ENCODE peak calls at places on chromosomes 13 and 19, in six cellular contexts. H is activated CD8-positive, alpha-beta memory T cell treated with anti-CD3 and anti-CD28 coated beads for 1 hour; E is Kasumi-1; V is anterior cingulate cortex; X is amniotic stem cell; D is substantia nigra. P is an unnamed sample.

GRCh38 chr13:59914556-59914955 is 249.2 kb downstream of the DIAPH3 start:
- DNase-seq in D (no peak), E (no peak), H (no peak), V (no peak), X (peak; percentile 8), P (no peak)

GRCh38 chr19:48877900-48878218 is 5.6 kb downstream of the PPP1R15A start:
- DNase-seq in D (no peak), X (no peak), H (no peak), E (no peak), V (no peak), P (no peak)

GRCh38 chr13:39452412-39452811 is 150.6 kb downstream of the LHFPL6 start:
- DNase-seq in X (no peak), D (no peak), E (no peak), H (no peak), V (no peak), P (no peak)

GRCh38 chr19:19613456-19613855 is 5.0 kb downstream of the PBX4 start:
- DNase-seq in X (no peak), D (no peak), E (no peak), H (no peak), V (no peak), P (no peak)

GRCh38 chr13:30510811-30511371 is 45.2 kb upstream of the HMGB1 start:
- DNase-seq in H (no peak), V (no peak), D (no peak), E (no peak), X (no peak), P (no peak)

GRCh38 chr19:54644056-54644455 is 13.8 kb downstream of the LILRB1 start:
- DNase-seq in X (no peak), V (no peak), E (no peak), D (no peak), H (no peak), P (no peak)

GRCh38 chr19:47719047-47719885 is 6.0 kb downstream of the EHD2 start:
- DNase-seq in H (no peak), E (no peak), D (no peak), V (peak; percentile 54), X (peak; percentile 95), P (peak; percentile 58)

GRCh38 chr13:109939105-109939504 is 152.7 kb upstream of the IRS2 start:
- DNase-seq in V (no peak), E (no peak), X (no peak), H (no peak), D (no peak), P (no peak)

GRCh38 chr19:2034729-2035589 is 16.1 kb downstream of the MKNK2 start:
- DNase-seq in V (no peak), X (no peak), H (no peak), D (no peak), E (no peak), P (no peak)

GRCh38 chr19:38508507-38508906 is 75.0 kb downstream of the RYR1 start:
- DNase-seq in H (no peak), X (no peak), E (no peak), D (no peak), V (no peak), P (no peak)

GRCh38 chr19:718251-719024 is 9.7 kb downstream of the PALM start:
- DNase-seq in V (peak; percentile 33), E (no peak), X (no peak), H (no peak), D (no peak), P (no peak)

GRCh38 chr19:460877-461609 is at the start of gene SHC2:
- DNase-seq in E (no peak), X (no peak), H (no peak), V (peak; percentile 5), D (no peak), P (no peak)

GRCh38 chr13:59494560-59494970 is 669.2 kb downstream of the DIAPH3 start:
- DNase-seq in D (no peak), E (no peak), H (no peak), V (no peak), X (no peak), P (no peak)

GRCh38 chr13:104532131-104532530 is 1465.9 kb upstream of the SLC10A2 start:
- DNase-seq in D (no peak), H (no peak), V (no peak), E (no peak), X (no peak), P (no peak)

GRCh38 chr13:55439450-55439849 is 1701.3 kb upstream of the PRR20A start:
- DNase-seq in D (no peak), X (no peak), V (no peak), E (no peak), H (no peak), P (no peak)

GRCh38 chr19:35318679-35319448 is 10.1 kb upstream of the CD22 start:
- DNase-seq in H (no peak), E (no peak), D (peak; percentile 49), V (peak; percentile 56), X (no peak), P (peak; percentile 69)

GRCh38 chr19:39045506-39045905 is 13.2 kb upstream of the FBXO27 start:
- DNase-seq in H (no peak), X (no peak), D (no peak), V (no peak), E (no peak), P (no peak)

GRCh38 chr13:23749288-23749880 is 139.8 kb downstream of the MIPEP start:
- DNase-seq in X (no peak), V (no peak), D (no peak), E (no peak), H (no peak), P (no peak)

GRCh38 chr19:42023943-42024260 is 29.9 kb upstream of the ATP1A3 start:
- DNase-seq in V (no peak), H (no peak), D (no peak), X (no peak), E (no peak), P (no peak)

GRCh38 chr19:37914908-37915307 is 7.9 kb downstream of the SIPA1L3 start:
- DNase-seq in E (peak; percentile 60), H (no peak), X (no peak), D (no peak), V (no peak), P (no peak)

GRCh38 chr13:84571264-84571663 is 689.0 kb upstream of the SLITRK1 start:
- DNase-seq in D (no peak), E (no peak), X (no peak), V (no peak), H (no peak), P (no peak)

GRCh38 chr13:38951525-38952313 is 38.9 kb downstream of the STOML3 start:
- DNase-seq in D (no peak), E (no peak), X (no peak), V (no peak), H (no peak), P (no peak)

GRCh38 chr19:2883686-2884439 is 16.7 kb downstream of the ZNF556 start:
- DNase-seq in V (no peak), D (no peak), H (no peak), E (no peak), X (no peak), P (no peak)

GRCh38 chr13:41274881-41275280 is 11.5 kb upstream of the MTRF1 start:
- DNase-seq in H (no peak), E (no peak), V (no peak), D (no peak), X (no peak), P (no peak)

GRCh38 chr13:46126552-46127171 is 21.8 kb upstream of the CPB2 start:
- DNase-seq in D (peak; percentile 17), V (peak; percentile 68), X (peak; percentile 50), H (peak; percentile 45), E (peak; percentile 89), P (peak; percentile 51)

GRCh38 chr13:45370922-45371406 is 30.0 kb upstream of the TPT1 start:
- DNase-seq in H (peak; percentile 41), V (peak; percentile 26), X (peak; percentile 45), E (peak; percentile 28), D (peak; percentile 9), P (no peak)

GRCh38 chr19:16160943-16161560 is 12.3 kb downstream of the CIB3 start:
- DNase-seq in X (peak; percentile 47), V (no peak), H (no peak), E (no peak), D (no peak), P (no peak)

GRCh38 chr19:7550169-7550770 is 14.8 kb downstream of the PNPLA6 start:
- DNase-seq in D (no peak), H (no peak), X (no peak), V (no peak), E (no peak), P (no peak)

GRCh38 chr13:97254809-97255208 is 32.7 kb downstream of the MBNL2 start:
- DNase-seq in D (no peak), X (no peak), E (no peak), V (no peak), H (no peak), P (no peak)

GRCh38 chr19:48724796-48725753 is 5.5 kb upstream of the MAMSTR start:
- DNase-seq in V (no peak), H (no peak), D (no peak), E (peak; percentile 98), X (no peak), P (no peak)

GRCh38 chr13:40504641-40505040 is 161.8 kb downstream of the FOXO1 start:
- DNase-seq in V (no peak), X (no peak), H (no peak), D (no peak), E (no peak), P (no peak)

GRCh38 chr19:44796701-44797115 is 12.2 kb upstream of the BCAM start:
- DNase-seq in V (no peak), E (no peak), X (no peak), D (no peak), H (no peak), P (no peak)

GRCh38 chr13:98187155-98187726 is 10.2 kb upstream of the RNF113B start:
- DNase-seq in D (no peak), X (no peak), E (no peak), V (no peak), H (no peak), P (no peak)

GRCh38 chr19:50415661-50416033 is 3.1 kb upstream of the SPIB start:
- DNase-seq in X (no peak), E (peak; percentile 59), V (no peak), H (no peak), D (no peak), P (no peak)

GRCh38 chr13:90622547-90622946 is 724.9 kb upstream of the MIR17HG start:
- DNase-seq in H (no peak), D (no peak), V (no peak), E (no peak), X (no peak), P (no peak)

GRCh38 chr13:53782400-53783030 is 753.9 kb downstream of the OLFM4 start:
- DNase-seq in V (peak; percentile 15), H (no peak), X (peak; percentile 0), E (peak; percentile 87), D (no peak), P (peak; percentile 49)

GRCh38 chr19:51721905-51722304 is 1.9 kb downstream of the HAS1 start:
- DNase-seq in V (no peak), D (no peak), E (no peak), X (no peak), H (no peak), P (no peak)

GRCh38 chr19:28840891-28841290 is 372.1 kb downstream of the UQCRFS1 start:
- DNase-seq in H (no peak), D (no peak), V (no peak), X (no peak), E (no peak), P (no peak)

GRCh38 chr13:37627428-37627827 is 28.9 kb upstream of the POSTN start:
- DNase-seq in E (no peak), V (no peak), D (no peak), H (no peak), X (no peak), P (no peak)

GRCh38 chr19:7360393-7360984 is 11.8 kb downstream of the ARHGEF18 start:
- DNase-seq in H (no peak), V (no peak), X (no peak), D (no peak), E (no peak), P (no peak)